ENCODE peak calls at places on chromosomes 13 and 19, in nine cellular contexts. One of them, this sample, is unnamed.

GRCh38 chr13:34277971-34278370 is 460.0 kb downstream of the RFC3 start:
- DNase-seq in HepG2: no peak
- DNase-seq in neural progenitor cell: no peak
- DNase-seq in SK-N-SH: no peak
- DNase-seq in H9: no peak
- DNase-seq in fibroblast of lung: peak
- DNase-seq in astrocyte: no peak
- DNase-seq in IMR-90: no peak
- DNase-seq in osteoblast: no peak
- DNase-seq in this sample: no peak

GRCh38 chr19:47598407-47599349 is 10.3 kb upstream of the BICRA start:
- DNase-seq in HepG2: peak
- DNase-seq in neural progenitor cell: peak
- DNase-seq in SK-N-SH: no peak
- DNase-seq in H9: peak
- DNase-seq in fibroblast of lung: peak
- DNase-seq in astrocyte: peak
- DNase-seq in IMR-90: peak
- DNase-seq in osteoblast: peak
- DNase-seq in this sample: peak

GRCh38 chr19:33946535-33947323 is 150.1 kb downstream of the KCTD15 start:
- DNase-seq in HepG2: peak
- DNase-seq in neural progenitor cell: peak
- DNase-seq in SK-N-SH: no peak
- DNase-seq in H9: no peak
- DNase-seq in fibroblast of lung: no peak
- DNase-seq in astrocyte: no peak
- DNase-seq in IMR-90: no peak
- DNase-seq in osteoblast: no peak
- DNase-seq in this sample: no peak

GRCh38 chr19:19461671-19462622 is 53.4 kb downstream of the TSSK6 start:
- DNase-seq in HepG2: peak
- DNase-seq in neural progenitor cell: peak
- DNase-seq in SK-N-SH: peak
- DNase-seq in H9: peak
- DNase-seq in fibroblast of lung: peak
- DNase-seq in astrocyte: peak
- DNase-seq in IMR-90: no peak
- DNase-seq in osteoblast: no peak
- DNase-seq in this sample: peak

GRCh38 chr19:20164456-20164855 is 2.6 kb upstream of the ZNF486 start:
- DNase-seq in HepG2: no peak
- DNase-seq in neural progenitor cell: no peak
- DNase-seq in SK-N-SH: no peak
- DNase-seq in H9: no peak
- DNase-seq in fibroblast of lung: no peak
- DNase-seq in astrocyte: no peak
- DNase-seq in IMR-90: no peak
- DNase-seq in osteoblast: no peak
- DNase-seq in this sample: no peak

GRCh38 chr13:78601124-78601885 is 2.0 kb downstream of the POU4F1 start:
- DNase-seq in HepG2: no peak
- DNase-seq in neural progenitor cell: peak
- DNase-seq in SK-N-SH: peak
- DNase-seq in H9: peak
- DNase-seq in fibroblast of lung: peak
- DNase-seq in astrocyte: no peak
- DNase-seq in IMR-90: peak
- DNase-seq in osteoblast: peak
- DNase-seq in this sample: peak

GRCh38 chr19:53989600-53990533 is 1.6 kb upstream of the CACNG6 start:
- DNase-seq in HepG2: no peak
- DNase-seq in neural progenitor cell: no peak
- DNase-seq in SK-N-SH: no peak
- DNase-seq in H9: no peak
- DNase-seq in fibroblast of lung: peak
- DNase-seq in astrocyte: peak
- DNase-seq in IMR-90: no peak
- DNase-seq in osteoblast: peak
- DNase-seq in this sample: no peak

GRCh38 chr13:30341815-30342570 is 34.6 kb upstream of the KATNAL1 start:
- DNase-seq in HepG2: no peak
- DNase-seq in neural progenitor cell: no peak
- DNase-seq in SK-N-SH: peak
- DNase-seq in H9: no peak
- DNase-seq in fibroblast of lung: peak
- DNase-seq in astrocyte: peak
- DNase-seq in IMR-90: peak
- DNase-seq in osteoblast: peak
- DNase-seq in this sample: peak

GRCh38 chr13:39186205-39186880 is 148.1 kb downstream of the NHLRC3 start:
- DNase-seq in HepG2: no peak
- DNase-seq in neural progenitor cell: no peak
- DNase-seq in SK-N-SH: no peak
- DNase-seq in H9: no peak
- DNase-seq in fibroblast of lung: no peak
- DNase-seq in astrocyte: no peak
- DNase-seq in IMR-90: no peak
- DNase-seq in osteoblast: no peak
- DNase-seq in this sample: no peak

GRCh38 chr19:51520710-51521109 is 10.8 kb downstream of the SIGLEC6 start:
- DNase-seq in HepG2: no peak
- DNase-seq in neural progenitor cell: no peak
- DNase-seq in SK-N-SH: no peak
- DNase-seq in H9: no peak
- DNase-seq in fibroblast of lung: no peak
- DNase-seq in astrocyte: no peak
- DNase-seq in IMR-90: no peak
- DNase-seq in osteoblast: no peak
- DNase-seq in this sample: no peak

GRCh38 chr13:42355118-42355840 is 83.3 kb downstream of the AKAP11 start:
- DNase-seq in HepG2: no peak
- DNase-seq in neural progenitor cell: peak
- DNase-seq in SK-N-SH: no peak
- DNase-seq in H9: no peak
- DNase-seq in fibroblast of lung: peak
- DNase-seq in astrocyte: no peak
- DNase-seq in IMR-90: no peak
- DNase-seq in osteoblast: peak
- DNase-seq in this sample: no peak

GRCh38 chr13:107170270-107170931 is 602.5 kb upstream of the ARGLU1 start:
- DNase-seq in HepG2: no peak
- DNase-seq in neural progenitor cell: no peak
- DNase-seq in SK-N-SH: peak
- DNase-seq in H9: no peak
- DNase-seq in fibroblast of lung: no peak
- DNase-seq in astrocyte: no peak
- DNase-seq in IMR-90: no peak
- DNase-seq in osteoblast: no peak
- DNase-seq in this sample: no peak
- H3K4me2 ChIP-seq in HepG2: no peak
- H3K4me2 ChIP-seq in neural progenitor cell: no peak
- H3K4me2 ChIP-seq in SK-N-SH: no peak
- H3K4me2 ChIP-seq in H9: no peak
- H3K4me2 ChIP-seq in fibroblast of lung: no peak
- H3K4me2 ChIP-seq in astrocyte: no peak
- H3K4me2 ChIP-seq in IMR-90: no peak
- H3K4me2 ChIP-seq in osteoblast: no peak
- H3K4me2 ChIP-seq in this sample: no peak

GRCh38 chr13:95749545-95749944 is 72.6 kb downstream of the DNAJC3 start:
- DNase-seq in HepG2: no peak
- DNase-seq in neural progenitor cell: no peak
- DNase-seq in SK-N-SH: no peak
- DNase-seq in H9: no peak
- DNase-seq in fibroblast of lung: no peak
- DNase-seq in astrocyte: no peak
- DNase-seq in IMR-90: no peak
- DNase-seq in osteoblast: no peak
- DNase-seq in this sample: no peak

GRCh38 chr13:95745289-95745688 is 68.3 kb downstream of the DNAJC3 start:
- DNase-seq in HepG2: no peak
- DNase-seq in neural progenitor cell: peak
- DNase-seq in SK-N-SH: no peak
- DNase-seq in H9: peak
- DNase-seq in fibroblast of lung: peak
- DNase-seq in astrocyte: no peak
- DNase-seq in IMR-90: no peak
- DNase-seq in osteoblast: no peak
- DNase-seq in this sample: no peak

GRCh38 chr13:95741584-95742563 is 64.9 kb downstream of the DNAJC3 start:
- DNase-seq in HepG2: no peak
- DNase-seq in neural progenitor cell: no peak
- DNase-seq in SK-N-SH: no peak
- DNase-seq in H9: no peak
- DNase-seq in fibroblast of lung: no peak
- DNase-seq in astrocyte: no peak
- DNase-seq in IMR-90: no peak
- DNase-seq in osteoblast: peak
- DNase-seq in this sample: no peak

GRCh38 chr13:95743192-95743591 is 66.3 kb downstream of the DNAJC3 start:
- DNase-seq in HepG2: no peak
- DNase-seq in neural progenitor cell: no peak
- DNase-seq in SK-N-SH: no peak
- DNase-seq in H9: no peak
- DNase-seq in fibroblast of lung: no peak
- DNase-seq in astrocyte: no peak
- DNase-seq in IMR-90: no peak
- DNase-seq in osteoblast: no peak
- DNase-seq in this sample: no peak

GRCh38 chr13:95745752-95746151 is 68.8 kb downstream of the DNAJC3 start:
- DNase-seq in HepG2: no peak
- DNase-seq in neural progenitor cell: no peak
- DNase-seq in SK-N-SH: no peak
- DNase-seq in H9: no peak
- DNase-seq in fibroblast of lung: no peak
- DNase-seq in astrocyte: no peak
- DNase-seq in IMR-90: no peak
- DNase-seq in osteoblast: no peak
- DNase-seq in this sample: peak
- TF ChIP-seq CTCF in HepG2: no peak
- TF ChIP-seq CTCF in neural progenitor cell: peak
- TF ChIP-seq CTCF in SK-N-SH: peak
- TF ChIP-seq CTCF in H9: peak
- TF ChIP-seq CTCF in fibroblast of lung: peak
- TF ChIP-seq CTCF in astrocyte: no peak
- TF ChIP-seq CTCF in IMR-90: no peak
- TF ChIP-seq CTCF in osteoblast: peak
- TF ChIP-seq CTCF in this sample: peak

GRCh38 chr19:42279902-42280760 is 11.1 kb downstream of the CIC start:
- DNase-seq in HepG2: peak
- DNase-seq in neural progenitor cell: peak
- DNase-seq in SK-N-SH: peak
- DNase-seq in H9: peak
- DNase-seq in fibroblast of lung: peak
- DNase-seq in astrocyte: peak
- DNase-seq in IMR-90: peak
- DNase-seq in osteoblast: peak
- DNase-seq in this sample: peak

GRCh38 chr19:42276284-42276683 is 7.2 kb downstream of the CIC start:
- DNase-seq in HepG2: no peak
- DNase-seq in neural progenitor cell: no peak
- DNase-seq in SK-N-SH: no peak
- DNase-seq in H9: no peak
- DNase-seq in fibroblast of lung: no peak
- DNase-seq in astrocyte: no peak
- DNase-seq in IMR-90: no peak
- DNase-seq in osteoblast: no peak
- DNase-seq in this sample: no peak

GRCh38 chr19:42279148-42279901 is 10.3 kb downstream of the CIC start:
- DNase-seq in HepG2: no peak
- DNase-seq in neural progenitor cell: no peak
- DNase-seq in SK-N-SH: no peak
- DNase-seq in H9: peak
- DNase-seq in fibroblast of lung: no peak
- DNase-seq in astrocyte: no peak
- DNase-seq in IMR-90: no peak
- DNase-seq in osteoblast: no peak
- DNase-seq in this sample: no peak

GRCh38 chr19:42276821-42277220 is 7.8 kb downstream of the CIC start:
- DNase-seq in HepG2: no peak
- DNase-seq in neural progenitor cell: no peak
- DNase-seq in SK-N-SH: no peak
- DNase-seq in H9: no peak
- DNase-seq in fibroblast of lung: no peak
- DNase-seq in astrocyte: no peak
- DNase-seq in IMR-90: no peak
- DNase-seq in osteoblast: no peak
- DNase-seq in this sample: no peak

DNA sequence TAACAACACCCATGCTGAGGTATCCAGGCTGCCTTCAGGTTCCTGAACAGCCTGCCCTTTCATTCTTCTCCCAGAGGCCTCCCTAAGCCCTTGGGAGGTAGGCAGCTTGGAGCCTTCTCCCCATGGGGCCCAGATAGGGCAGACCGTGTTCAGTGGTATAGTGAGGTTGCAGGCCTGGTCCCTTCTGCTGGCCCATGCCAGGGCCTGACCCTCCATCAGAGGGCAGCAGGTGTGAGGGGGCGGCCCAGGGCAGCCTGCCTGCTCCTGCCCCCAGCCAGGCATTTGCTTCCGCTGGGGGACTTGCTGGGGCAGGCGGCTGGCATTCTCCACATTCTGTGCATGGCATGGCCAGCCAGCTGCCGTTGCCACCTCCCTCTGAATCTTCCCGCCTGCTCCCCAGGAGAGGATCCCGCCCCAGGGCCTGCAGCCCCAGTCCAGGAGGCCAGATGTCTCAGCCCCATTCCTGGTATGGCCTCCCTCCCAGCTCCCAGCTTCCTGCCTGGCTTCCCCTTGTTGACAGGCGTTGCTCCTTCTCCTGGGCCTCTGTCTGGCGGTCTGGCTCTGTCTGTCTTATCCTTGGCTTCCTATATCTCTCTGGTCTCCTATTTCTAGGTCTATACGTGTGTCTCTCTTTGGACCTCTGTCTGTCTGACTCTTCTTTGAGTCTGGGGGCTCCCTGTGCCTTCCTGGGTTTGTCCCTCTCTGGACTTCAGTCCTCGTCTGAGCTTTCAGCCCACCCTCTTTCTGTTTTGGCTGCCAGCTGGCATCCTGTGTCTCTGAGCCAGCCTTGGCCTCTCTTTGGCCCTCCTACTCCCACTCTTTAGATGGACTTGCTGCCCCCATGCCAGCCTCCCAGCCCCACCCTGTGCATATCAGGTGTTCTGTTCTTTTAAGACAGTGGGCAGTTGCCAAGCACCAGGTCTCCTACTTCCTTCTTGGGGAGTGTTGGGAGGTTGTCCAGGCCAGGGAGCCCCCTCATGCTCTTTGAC is 9.1 kb downstream of the CIC start:
- DNase-seq in HepG2: no peak
- DNase-seq in neural progenitor cell: no peak
- DNase-seq in SK-N-SH: peak
- DNase-seq in H9: peak
- DNase-seq in fibroblast of lung: peak
- DNase-seq in astrocyte: no peak
- DNase-seq in IMR-90: no peak
- DNase-seq in osteoblast: no peak
- DNase-seq in this sample: peak
- H3K27ac ChIP-seq in HepG2: peak
- H3K27ac ChIP-seq in neural progenitor cell: no peak
- H3K27ac ChIP-seq in SK-N-SH: peak
- H3K27ac ChIP-seq in H9: no peak
- H3K27ac ChIP-seq in fibroblast of lung: no peak
- H3K27ac ChIP-seq in astrocyte: no peak
- H3K27ac ChIP-seq in IMR-90: peak
- H3K27ac ChIP-seq in osteoblast: peak
- H3K27ac ChIP-seq in this sample: peak

GRCh38 chr19:41545547-41545946 is 30.4 kb upstream of the CEACAM21 start:
- DNase-seq in HepG2: no peak
- DNase-seq in neural progenitor cell: no peak
- DNase-seq in SK-N-SH: no peak
- DNase-seq in H9: no peak
- DNase-seq in fibroblast of lung: no peak
- DNase-seq in astrocyte: no peak
- DNase-seq in IMR-90: no peak
- DNase-seq in osteoblast: no peak
- DNase-seq in this sample: no peak
- H3K4me2 ChIP-seq in HepG2: peak
- H3K4me2 ChIP-seq in neural progenitor cell: no peak
- H3K4me2 ChIP-seq in SK-N-SH: no peak
- H3K4me2 ChIP-seq in H9: no peak
- H3K4me2 ChIP-seq in fibroblast of lung: no peak
- H3K4me2 ChIP-seq in astrocyte: no peak
- H3K4me2 ChIP-seq in IMR-90: no peak
- H3K4me2 ChIP-seq in osteoblast: no peak
- H3K4me2 ChIP-seq in this sample: no peak

This sample was measured in hepatocyte.